ENCODE peak calls at places on chromosomes 16 and 17, in ten cellular contexts. One of them, this sample, is unnamed.

GRCh38 chr16:12336158-12336557 is 359.6 kb downstream of the SNX29 start:
- DNase-seq in activated T-cell treated with anti-CD3 and anti-CD28 coated beads for 24 hours: no peak
- DNase-seq in stimulated activated CD4-positive, alpha-beta T cell treated with anti-CD3 and anti-CD28 coated beads, Interleukin-2, amount 100 ng/mL, for 48 hours: no peak
- DNase-seq in Kasumi-1: no peak
- DNase-seq in NCI-H1092: no peak
- DNase-seq in left kidney: peak; percentile 38
- DNase-seq in left lung: no peak
- DNase-seq in neural crest cell: no peak
- DNase-seq in anterior cingulate cortex: no peak
- DNase-seq in Calu3: no peak
- DNase-seq in this sample: no peak

GRCh38 chr17:40362696-40363479 is 1.6 kb downstream of the GJD3 start:
- DNase-seq in activated T-cell treated with anti-CD3 and anti-CD28 coated beads for 24 hours: peak; percentile 82
- DNase-seq in stimulated activated CD4-positive, alpha-beta T cell treated with anti-CD3 and anti-CD28 coated beads, Interleukin-2, amount 100 ng/mL, for 48 hours: peak; percentile 86
- DNase-seq in Kasumi-1: peak; percentile 70
- DNase-seq in NCI-H1092: no peak
- DNase-seq in left kidney: peak; percentile 93
- DNase-seq in left lung: peak; percentile 94
- DNase-seq in neural crest cell: peak; percentile 74
- DNase-seq in anterior cingulate cortex: no peak
- DNase-seq in Calu3: peak; percentile 100
- DNase-seq in this sample: peak; percentile 58

GRCh38 chr17:68161644-68162428 is 86.0 kb upstream of the AMZ2 start:
- DNase-seq in activated T-cell treated with anti-CD3 and anti-CD28 coated beads for 24 hours: no peak
- DNase-seq in stimulated activated CD4-positive, alpha-beta T cell treated with anti-CD3 and anti-CD28 coated beads, Interleukin-2, amount 100 ng/mL, for 48 hours: no peak
- DNase-seq in Kasumi-1: no peak
- DNase-seq in NCI-H1092: no peak
- DNase-seq in left kidney: no peak
- DNase-seq in left lung: no peak
- DNase-seq in neural crest cell: no peak
- DNase-seq in anterior cingulate cortex: no peak
- DNase-seq in Calu3: peak; percentile 13
- DNase-seq in this sample: no peak

GRCh38 chr16:26442333-26442732 is 624.4 kb upstream of the C16orf82 start:
- DNase-seq in activated T-cell treated with anti-CD3 and anti-CD28 coated beads for 24 hours: no peak
- DNase-seq in stimulated activated CD4-positive, alpha-beta T cell treated with anti-CD3 and anti-CD28 coated beads, Interleukin-2, amount 100 ng/mL, for 48 hours: no peak
- DNase-seq in Kasumi-1: no peak
- DNase-seq in NCI-H1092: no peak
- DNase-seq in left kidney: no peak
- DNase-seq in left lung: no peak
- DNase-seq in neural crest cell: no peak
- DNase-seq in anterior cingulate cortex: no peak
- DNase-seq in Calu3: no peak
- DNase-seq in this sample: no peak

GRCh38 chr16:1527836-1528811 is 5.3 kb upstream of the TMEM204 start:
- DNase-seq in activated T-cell treated with anti-CD3 and anti-CD28 coated beads for 24 hours: no peak
- DNase-seq in stimulated activated CD4-positive, alpha-beta T cell treated with anti-CD3 and anti-CD28 coated beads, Interleukin-2, amount 100 ng/mL, for 48 hours: no peak
- DNase-seq in Kasumi-1: no peak
- DNase-seq in NCI-H1092: no peak
- DNase-seq in left kidney: peak; percentile 33
- DNase-seq in left lung: no peak
- DNase-seq in neural crest cell: no peak
- DNase-seq in anterior cingulate cortex: no peak
- DNase-seq in Calu3: no peak
- DNase-seq in this sample: no peak

GRCh38 chr16:89144681-89145080 is 26.9 kb upstream of the CDH15 start:
- DNase-seq in activated T-cell treated with anti-CD3 and anti-CD28 coated beads for 24 hours: no peak
- DNase-seq in stimulated activated CD4-positive, alpha-beta T cell treated with anti-CD3 and anti-CD28 coated beads, Interleukin-2, amount 100 ng/mL, for 48 hours: no peak
- DNase-seq in Kasumi-1: no peak
- DNase-seq in NCI-H1092: no peak
- DNase-seq in left kidney: no peak
- DNase-seq in left lung: no peak
- DNase-seq in neural crest cell: no peak
- DNase-seq in anterior cingulate cortex: no peak
- DNase-seq in Calu3: no peak
- DNase-seq in this sample: no peak

GRCh38 chr16:5928476-5929055 is 831.0 kb upstream of the EEF2KMT start:
- DNase-seq in activated T-cell treated with anti-CD3 and anti-CD28 coated beads for 24 hours: no peak
- DNase-seq in stimulated activated CD4-positive, alpha-beta T cell treated with anti-CD3 and anti-CD28 coated beads, Interleukin-2, amount 100 ng/mL, for 48 hours: no peak
- DNase-seq in Kasumi-1: no peak
- DNase-seq in NCI-H1092: no peak
- DNase-seq in left kidney: peak; percentile 26
- DNase-seq in left lung: no peak
- DNase-seq in neural crest cell: no peak
- DNase-seq in anterior cingulate cortex: no peak
- DNase-seq in Calu3: no peak
- DNase-seq in this sample: no peak

GRCh38 chr17:76791053-76791980 is 53.4 kb downstream of the MFSD11 start:
- DNase-seq in activated T-cell treated with anti-CD3 and anti-CD28 coated beads for 24 hours: peak; percentile 11
- DNase-seq in stimulated activated CD4-positive, alpha-beta T cell treated with anti-CD3 and anti-CD28 coated beads, Interleukin-2, amount 100 ng/mL, for 48 hours: peak; percentile 6
- DNase-seq in Kasumi-1: peak; percentile 40
- DNase-seq in NCI-H1092: no peak
- DNase-seq in left kidney: peak; percentile 26
- DNase-seq in left lung: no peak
- DNase-seq in neural crest cell: no peak
- DNase-seq in anterior cingulate cortex: peak; percentile 24
- DNase-seq in Calu3: peak; percentile 15
- DNase-seq in this sample: peak; percentile 14

GRCh38 chr16:19963306-19963705 is 78.7 kb upstream of the GPRC5B start:
- DNase-seq in activated T-cell treated with anti-CD3 and anti-CD28 coated beads for 24 hours: no peak
- DNase-seq in stimulated activated CD4-positive, alpha-beta T cell treated with anti-CD3 and anti-CD28 coated beads, Interleukin-2, amount 100 ng/mL, for 48 hours: no peak
- DNase-seq in Kasumi-1: no peak
- DNase-seq in NCI-H1092: peak; percentile 93
- DNase-seq in left kidney: no peak
- DNase-seq in left lung: no peak
- DNase-seq in neural crest cell: no peak
- DNase-seq in anterior cingulate cortex: no peak
- DNase-seq in Calu3: no peak
- DNase-seq in this sample: no peak

GRCh38 chr16:89805136-89805905 is 11.1 kb downstream of the FANCA start:
- DNase-seq in activated T-cell treated with anti-CD3 and anti-CD28 coated beads for 24 hours: no peak
- DNase-seq in stimulated activated CD4-positive, alpha-beta T cell treated with anti-CD3 and anti-CD28 coated beads, Interleukin-2, amount 100 ng/mL, for 48 hours: no peak
- DNase-seq in Kasumi-1: no peak
- DNase-seq in NCI-H1092: no peak
- DNase-seq in left kidney: no peak
- DNase-seq in left lung: peak; percentile 53
- DNase-seq in neural crest cell: no peak
- DNase-seq in anterior cingulate cortex: no peak
- DNase-seq in Calu3: no peak
- DNase-seq in this sample: no peak

GRCh38 chr16:23562505-23562904 is 5.0 kb downstream of the UBFD1 start:
- DNase-seq in activated T-cell treated with anti-CD3 and anti-CD28 coated beads for 24 hours: no peak
- DNase-seq in stimulated activated CD4-positive, alpha-beta T cell treated with anti-CD3 and anti-CD28 coated beads, Interleukin-2, amount 100 ng/mL, for 48 hours: no peak
- DNase-seq in Kasumi-1: no peak
- DNase-seq in NCI-H1092: no peak
- DNase-seq in left kidney: no peak
- DNase-seq in left lung: no peak
- DNase-seq in neural crest cell: no peak
- DNase-seq in anterior cingulate cortex: no peak
- DNase-seq in Calu3: no peak
- DNase-seq in this sample: no peak

GRCh38 chr16:84503751-84504395 is 586 bp downstream of the MEAK7 start:
- DNase-seq in activated T-cell treated with anti-CD3 and anti-CD28 coated beads for 24 hours: no peak
- DNase-seq in stimulated activated CD4-positive, alpha-beta T cell treated with anti-CD3 and anti-CD28 coated beads, Interleukin-2, amount 100 ng/mL, for 48 hours: no peak
- DNase-seq in Kasumi-1: no peak
- DNase-seq in NCI-H1092: no peak
- DNase-seq in left kidney: no peak
- DNase-seq in left lung: no peak
- DNase-seq in neural crest cell: no peak
- DNase-seq in anterior cingulate cortex: no peak
- DNase-seq in Calu3: no peak
- DNase-seq in this sample: no peak

GRCh38 chr16:88545781-88546180 is 24.4 kb upstream of the ZC3H18 start:
- DNase-seq in activated T-cell treated with anti-CD3 and anti-CD28 coated beads for 24 hours: no peak
- DNase-seq in stimulated activated CD4-positive, alpha-beta T cell treated with anti-CD3 and anti-CD28 coated beads, Interleukin-2, amount 100 ng/mL, for 48 hours: no peak
- DNase-seq in Kasumi-1: no peak
- DNase-seq in NCI-H1092: no peak
- DNase-seq in left kidney: no peak
- DNase-seq in left lung: no peak
- DNase-seq in neural crest cell: no peak
- DNase-seq in anterior cingulate cortex: no peak
- DNase-seq in Calu3: no peak
- DNase-seq in this sample: no peak

GRCh38 chr16:85080923-85081498 is 31.3 kb downstream of the CIBAR2 start:
- DNase-seq in activated T-cell treated with anti-CD3 and anti-CD28 coated beads for 24 hours: no peak
- DNase-seq in stimulated activated CD4-positive, alpha-beta T cell treated with anti-CD3 and anti-CD28 coated beads, Interleukin-2, amount 100 ng/mL, for 48 hours: no peak
- DNase-seq in Kasumi-1: no peak
- DNase-seq in NCI-H1092: no peak
- DNase-seq in left kidney: peak; percentile 51
- DNase-seq in left lung: no peak
- DNase-seq in neural crest cell: no peak
- DNase-seq in anterior cingulate cortex: no peak
- DNase-seq in Calu3: no peak
- DNase-seq in this sample: no peak

GRCh38 chr16:69565611-69566436 is at the start of gene NFAT5:
- DNase-seq in activated T-cell treated with anti-CD3 and anti-CD28 coated beads for 24 hours: peak; percentile 90
- DNase-seq in stimulated activated CD4-positive, alpha-beta T cell treated with anti-CD3 and anti-CD28 coated beads, Interleukin-2, amount 100 ng/mL, for 48 hours: peak; percentile 90
- DNase-seq in Kasumi-1: peak; percentile 85
- DNase-seq in NCI-H1092: peak; percentile 79
- DNase-seq in left kidney: peak; percentile 97
- DNase-seq in left lung: peak; percentile 96
- DNase-seq in neural crest cell: peak; percentile 96
- DNase-seq in anterior cingulate cortex: peak; percentile 82
- DNase-seq in Calu3: peak; percentile 96
- DNase-seq in this sample: peak; percentile 60

This sample was measured in amniotic stem cell.